ENCODE peak calls at places on chromosome 20, in ten cellular contexts. Y, C, D, W, Z, P, J, Q, I and A are unnamed samples.
A peak's percentile ranks its signal among the peaks of the same experiment; 100 is the strongest.

GRCh38 chr20:45291526-45291925 is 15.1 kb upstream of the RBPJL start:
- DNase-seq in Y (no peak), C (no peak), D (no peak), W (no peak), Z (no peak), P (no peak), J (no peak), Q (no peak), I (no peak), A (no peak)

GRCh38 chr20:8039048-8039447 is 19.5 kb upstream of the TMX4 start:
- DNase-seq in Y (no peak), C (no peak), D (no peak), W (no peak), Z (no peak), P (no peak), J (no peak), Q (no peak), I (no peak), A (no peak)

GRCh38 chr20:21436186-21436585 is 38.9 kb upstream of the NKX2-4 start:
- DNase-seq in Y (no peak), C (no peak), D (peak; percentile 90), W (no peak), Z (peak; percentile 35), P (peak; percentile 92), J (no peak), Q (peak; percentile 72), I (no peak), A (no peak)

GRCh38 chr20:35320396-35321126 is 28.3 kb upstream of the FAM83C start:
- DNase-seq in Y (no peak), C (no peak), D (peak; percentile 86), W (no peak), Z (no peak), P (peak; percentile 95), J (no peak), Q (peak; percentile 49), I (no peak), A (no peak)

GRCh38 chr20:2245637-2246036 is 50.2 kb upstream of the TGM3 start:
- DNase-seq in Y (no peak), C (no peak), D (no peak), W (no peak), Z (no peak), P (no peak), J (no peak), Q (no peak), I (no peak), A (no peak)

GRCh38 chr20:1832634-1833033 is 62.6 kb upstream of the SIRPA start:
- DNase-seq in Y (no peak), C (no peak), D (no peak), W (no peak), Z (no peak), P (no peak), J (no peak), Q (no peak), I (no peak), A (no peak)

GRCh38 chr20:57756921-57757320 is 47.1 kb upstream of the PMEPA1 start:
- DNase-seq in Y (no peak), C (no peak), D (no peak), W (no peak), Z (no peak), P (no peak), J (no peak), Q (no peak), I (no peak), A (no peak)

GRCh38 chr20:58797371-58798050 is 53.2 kb downstream of the GNAS-AS1 start:
- DNase-seq in Y (no peak), C (no peak), D (no peak), W (no peak), Z (no peak), P (no peak), J (no peak), Q (no peak), I (no peak), A (no peak)

GRCh38 chr20:57627339-57627738 is 7.1 kb upstream of the ZBP1 start:
- DNase-seq in Y (no peak), C (no peak), D (no peak), W (no peak), Z (no peak), P (no peak), J (no peak), Q (no peak), I (no peak), A (no peak)

GRCh38 chr20:21302645-21303060 is 478 bp upstream of the XRN2 start:
- DNase-seq in Y (no peak), C (no peak), D (no peak), W (no peak), Z (no peak), P (no peak), J (no peak), Q (no peak), I (peak; percentile 51), A (no peak)

GRCh38 chr20:2911200-2911599 is 37.9 kb downstream of the PTPRA start:
- DNase-seq in Y (no peak), C (no peak), D (no peak), W (no peak), Z (no peak), P (no peak), J (no peak), Q (no peak), I (no peak), A (no peak)

GRCh38 chr20:5448449-5449118 is 131.8 kb upstream of the PROKR2 start:
- DNase-seq in Y (no peak), C (peak; percentile 26), D (peak; percentile 20), W (no peak), Z (peak; percentile 56), P (no peak), J (peak; percentile 73), Q (peak; percentile 0), I (peak; percentile 54), A (peak; percentile 55)

GRCh38 chr20:36582322-36582721 is 8.9 kb downstream of the TGIF2 start:
- DNase-seq in Y (no peak), C (no peak), D (no peak), W (no peak), Z (no peak), P (no peak), J (no peak), Q (no peak), I (no peak), A (no peak)

GRCh38 chr20:25987073-25987927 is 290.6 kb upstream of the ZNF337 start:
- DNase-seq in Y (no peak), C (peak; percentile 38), D (peak; percentile 18), W (peak; percentile 60), Z (peak; percentile 54), P (no peak), J (peak; percentile 38), Q (no peak), I (peak; percentile 67), A (peak; percentile 48)

GRCh38 chr20:41356951-41357350 is 9.7 kb downstream of the EMILIN3 start:
- DNase-seq in Y (no peak), C (no peak), D (no peak), W (no peak), Z (no peak), P (no peak), J (no peak), Q (no peak), I (no peak), A (no peak)

GRCh38 chr20:1015181-1015580 is 13.1 kb upstream of the RSPO4 start:
- DNase-seq in Y (no peak), C (no peak), D (no peak), W (no peak), Z (no peak), P (no peak), J (no peak), Q (no peak), I (no peak), A (no peak)

GRCh38 chr20:8299921-8300320 is 167.9 kb downstream of the PLCB1 start:
- DNase-seq in Y (no peak), C (no peak), D (peak; percentile 23), W (no peak), Z (no peak), P (no peak), J (no peak), Q (no peak), I (no peak), A (no peak)

GRCh38 chr20:18541741-18542140 is 25.5 kb upstream of the SMIM26 start:
- DNase-seq in Y (no peak), C (no peak), D (peak; percentile 7), W (no peak), Z (no peak), P (peak; percentile 51), J (no peak), Q (no peak), I (no peak), A (no peak)

GRCh38 chr20:53738039-53738944 is 144.7 kb upstream of the ZNF217 start:
- DNase-seq in Y (no peak), C (peak; percentile 51), D (peak; percentile 87), W (peak; percentile 53), Z (peak; percentile 87), P (peak; percentile 93), J (peak; percentile 68), Q (peak; percentile 70), I (peak; percentile 9), A (peak; percentile 65)

GRCh38 chr20:19692685-19693119 is 65.4 kb upstream of the RIN2 start:
- DNase-seq in Y (no peak), C (peak; percentile 3), D (no peak), W (peak; percentile 61), Z (peak; percentile 52), P (peak; percentile 14), J (peak; percentile 82), Q (no peak), I (peak; percentile 34), A (no peak)

GRCh38 chr20:43379239-43379917 is 78.3 kb upstream of the SRSF6 start:
- DNase-seq in Y (no peak), C (no peak), D (peak; percentile 94), W (no peak), Z (peak; percentile 75), P (peak; percentile 26), J (no peak), Q (peak; percentile 56), I (no peak), A (no peak)

GRCh38 chr20:33079267-33079666 is at the start of gene BPIFB4:
- DNase-seq in Y (no peak), C (no peak), D (peak; percentile 64), W (no peak), Z (peak; percentile 40), P (no peak), J (no peak), Q (peak; percentile 9), I (no peak), A (no peak)

GRCh38 chr20:54212871-54213270 is 5.0 kb downstream of the PFDN4 start:
- DNase-seq in Y (no peak), C (no peak), D (no peak), W (no peak), Z (no peak), P (no peak), J (no peak), Q (no peak), I (no peak), A (no peak)

GRCh38 chr20:48995599-48995998 is 50.5 kb upstream of the CSE1L start:
- DNase-seq in Y (no peak), C (no peak), D (no peak), W (no peak), Z (no peak), P (no peak), J (no peak), Q (no peak), I (peak; percentile 76), A (no peak)

GRCh38 chr20:63970714-63971431 is 1.1 kb upstream of the ZNF512B start:
- DNase-seq in Y (no peak), C (no peak), D (no peak), W (no peak), Z (no peak), P (no peak), J (no peak), Q (no peak), I (no peak), A (no peak)

GRCh38 chr20:20457392-20458126 is 89.7 kb downstream of the INSM1 start:
- DNase-seq in Y (no peak), C (no peak), D (peak; percentile 22), W (no peak), Z (peak; percentile 14), P (no peak), J (no peak), Q (no peak), I (peak; percentile 60), A (no peak)

GRCh38 chr20:35664544-35665206 is at the start of the genes CPNE1 and RBM12:
- DNase-seq in Y (peak; percentile 61), C (peak; percentile 90), D (peak; percentile 87), W (peak; percentile 92), Z (peak; percentile 95), P (peak; percentile 59), J (peak; percentile 94), Q (peak; percentile 69), I (peak; percentile 93), A (peak; percentile 92)

GRCh38 chr20:3165473-3166337 is 6.0 kb upstream of the FASTKD5 start:
- DNase-seq in Y (no peak), C (no peak), D (no peak), W (peak; percentile 76), Z (peak; percentile 81), P (no peak), J (peak; percentile 43), Q (peak; percentile 33), I (peak; percentile 76), A (peak; percentile 66)